ENCODE peak calls at places on chromosome X, in six cellular contexts. F is GM23338, R is PC-3, J is hepatocyte, E is SK-N-SH, O is neural progenitor cell. U is an unnamed sample.
A peak's percentile ranks its signal among the peaks of the same experiment; 100 is the strongest.

GRCh38 chrX:155052738-155053498 is 18.0 kb downstream of the CMC4 start:
- DNase-seq in F (no peak), R (no peak), J (no peak), E (no peak), O (no peak), U (no peak)

GRCh38 chrX:27966955-27967354 is 14.3 kb downstream of the DCAF8L1 start:
- DNase-seq in F (no peak), R (peak; percentile 55), J (peak; percentile 21), E (no peak), O (no peak), U (no peak)

GRCh38 chrX:25427873-25428555 is 412.2 kb upstream of the ARX start:
- DNase-seq in F (peak; percentile 55), R (no peak), J (no peak), E (no peak), O (peak; percentile 36), U (no peak)

GRCh38 chrX:14377427-14377826 is 151.9 kb upstream of the GLRA2 start:
- DNase-seq in F (no peak), R (no peak), J (no peak), E (no peak), O (no peak), U (no peak)

GRCh38 chrX:110136136-110136535 is 133.2 kb downstream of the TMEM164 start:
- DNase-seq in F (no peak), R (no peak), J (no peak), E (no peak), O (no peak), U (no peak)

GRCh38 chrX:47218920-47219815 is 687 bp downstream of the CDK16 start:
- DNase-seq in F (peak; percentile 48), R (no peak), J (peak; percentile 83), E (peak; percentile 71), O (peak; percentile 72), U (peak; percentile 57)

GRCh38 chrX:109654710-109655109 is 29.7 kb upstream of the KCNE5 start:
- DNase-seq in F (no peak), R (no peak), J (no peak), E (no peak), O (no peak), U (no peak)

GRCh38 chrX:65635824-65636223 is 31.6 kb upstream of the MSN start:
- DNase-seq in F (no peak), R (no peak), J (no peak), E (no peak), O (no peak), U (no peak)

GRCh38 chrX:1224954-1225353 is 12.5 kb upstream of the CRLF2 start:
- DNase-seq in F (peak; percentile 45), R (no peak), J (no peak), E (no peak), O (peak; percentile 68), U (no peak)

GRCh38 chrX:54066841-54067240 is 22.6 kb upstream of the PHF8 start:
- DNase-seq in F (no peak), R (peak; percentile 39), J (no peak), E (no peak), O (no peak), U (no peak)

GRCh38 chrX:703466-704210 is 73.0 kb downstream of the SHOX start:
- DNase-seq in F (no peak), R (no peak), J (no peak), E (no peak), O (no peak), U (no peak)

GRCh38 chrX:50117477-50117876 is 83.3 kb downstream of the AKAP4 start:
- DNase-seq in F (no peak), R (peak; percentile 19), J (peak; percentile 21), E (no peak), O (no peak), U (no peak)

GRCh38 chrX:10106801-10107200 is 50.0 kb upstream of the CLCN4 start:
- DNase-seq in F (no peak), R (no peak), J (no peak), E (no peak), O (no peak), U (peak; percentile 88)

GRCh38 chrX:77564824-77565223 is 117.6 kb downstream of the FGF16 start:
- DNase-seq in F (no peak), R (peak; percentile 12), J (no peak), E (no peak), O (no peak), U (no peak)

GRCh38 chrX:134180566-134180965 is 56.4 kb upstream of the CCDC160 start:
- DNase-seq in F (no peak), R (no peak), J (no peak), E (no peak), O (peak; percentile 29), U (no peak)

GRCh38 chrX:3348191-3348590 is 1.7 kb upstream of the MXRA5 start:
- DNase-seq in F (no peak), R (no peak), J (no peak), E (no peak), O (no peak), U (no peak)

GRCh38 chrX:3351287-3351686 is 4.8 kb upstream of the MXRA5 start:
- DNase-seq in F (no peak), R (no peak), J (no peak), E (no peak), O (no peak), U (no peak)

GRCh38 chrX:3346436-3347329 is at the start of gene MXRA5:
- DNase-seq in F (peak; percentile 46), R (no peak), J (peak; percentile 52), E (peak; percentile 13), O (peak; percentile 74), U (no peak)

DNA sequence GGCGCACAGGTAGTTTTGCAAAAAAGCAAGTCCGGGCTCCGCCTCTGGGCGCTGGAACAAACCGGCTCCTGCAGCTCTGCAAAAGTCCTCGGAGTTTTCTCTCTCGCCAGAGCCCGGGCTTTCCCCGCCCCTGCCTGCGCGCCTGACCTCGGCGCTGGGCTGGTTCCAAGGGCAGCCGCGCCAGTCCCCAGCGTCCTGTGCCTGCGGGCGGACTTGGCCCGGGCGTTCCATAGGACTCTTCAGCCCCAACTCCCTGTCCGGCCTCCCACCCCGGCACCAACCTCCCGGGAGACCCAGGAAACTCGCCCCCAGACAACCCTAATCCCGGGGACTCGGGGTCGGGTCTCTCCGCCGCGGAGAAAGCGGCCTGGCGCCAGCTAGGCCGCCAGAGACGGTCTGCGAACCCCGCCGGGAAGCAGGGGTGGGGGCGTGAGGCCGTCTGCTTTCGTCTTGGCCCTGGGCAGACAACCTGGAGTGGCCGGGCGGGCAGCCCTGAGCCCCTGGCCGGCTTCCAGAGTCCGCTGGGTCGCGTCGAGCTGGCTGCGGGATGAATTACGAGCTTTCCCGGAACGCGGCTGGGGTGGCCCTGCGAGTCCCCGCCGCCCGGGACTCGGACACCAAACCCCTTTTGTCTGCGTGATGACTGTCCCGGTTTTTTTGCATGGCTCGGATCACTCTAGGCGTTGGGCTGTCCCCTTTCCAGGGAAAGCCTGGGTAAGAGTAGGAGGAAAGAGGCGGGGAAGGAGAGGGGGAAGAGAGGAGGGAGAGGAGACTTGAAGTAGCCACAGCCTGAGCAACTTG is 971 bp downstream of the MXRA5 start:
- DNase-seq in F (peak; percentile 71), R (no peak), J (peak; percentile 66), E (peak; percentile 16), O (peak; percentile 66), U (no peak)
- TF ChIP-seq EZH2phosphoT487 in F (no peak), R (no peak), J (no peak), E (no peak), O (peak; percentile 54), U (no peak)

GRCh38 chrX:41596586-41596985 is 92.2 kb upstream of the GPR34 start:
- DNase-seq in F (no peak), R (no peak), J (no peak), E (no peak), O (no peak), U (peak; percentile 24)

GRCh38 chrX:41591906-41592305 is 96.9 kb upstream of the GPR34 start:
- DNase-seq in F (no peak), R (no peak), J (no peak), E (no peak), O (no peak), U (no peak)

GRCh38 chrX:41599507-41599906 is 89.3 kb upstream of the GPR34 start:
- DNase-seq in F (no peak), R (no peak), J (no peak), E (no peak), O (no peak), U (no peak)

GRCh38 chrX:41590641-41591040 is 98.1 kb upstream of the GPR34 start:
- DNase-seq in F (no peak), R (no peak), J (no peak), E (no peak), O (no peak), U (no peak)

GRCh38 chrX:41594634-41595033 is 94.1 kb upstream of the GPR34 start:
- DNase-seq in F (no peak), R (no peak), J (no peak), E (no peak), O (no peak), U (no peak)
- H3K27ac ChIP-seq in F (no peak overlapping the region), R (no peak overlapping the region), J (no peak overlapping the region), E (no peak overlapping the region), O (no peak overlapping the region), U (no peak overlapping the region)

GRCh38 chrX:53050841-53051240 is 2.3 kb downstream of the GPR173 start:
- DNase-seq in F (no peak), R (no peak), J (no peak), E (no peak), O (no peak), U (no peak)

GRCh38 chrX:53045002-53045401 is 3.6 kb upstream of the GPR173 start:
- DNase-seq in F (no peak), R (no peak), J (no peak), E (no peak), O (no peak), U (no peak)

GRCh38 chrX:53047228-53047627 is 1.4 kb upstream of the GPR173 start:
- DNase-seq in F (peak; percentile 28), R (peak; percentile 34), J (no peak), E (peak; percentile 40), O (no peak), U (peak; percentile 9)

GRCh38 chrX:53049127-53049517 is 533 bp downstream of the GPR173 start:
- DNase-seq in F (peak; percentile 3), R (no peak), J (no peak), E (no peak), O (peak; percentile 39), U (no peak)

GRCh38 chrX:53048169-53049126 is at the start of gene GPR173:
- DNase-seq in F (peak; percentile 57), R (peak; percentile 49), J (peak; percentile 52), E (peak; percentile 85), O (peak; percentile 74), U (peak; percentile 56)
- TF ChIP-seq EZH2phosphoT487 in F (no peak), R (no peak), J (no peak), E (no peak), O (no peak), U (no peak)

GRCh38 chrX:42739258-42739657 is 38.7 kb downstream of the PPP1R2C start:
- DNase-seq in F (no peak), R (no peak), J (peak; percentile 13), E (no peak), O (no peak), U (peak; percentile 61)
- H3K27ac ChIP-seq in F (no peak overlapping the region), R (no peak overlapping the region), J (peak overlapping the region; percentile 21), E (no peak overlapping the region), O (no peak overlapping the region), U (no peak overlapping the region)

GRCh38 chrX:112851161-112851779 is 10.6 kb upstream of the AMOT start:
- DNase-seq in F (no peak), R (no peak), J (no peak), E (no peak), O (peak; percentile 15), U (peak; percentile 26)
- TF ChIP-seq EZH2phosphoT487 in F (no peak), R (no peak), J (no peak), E (no peak), O (no peak), U (no peak)

U was measured in OCI-LY7.